ENCODE peak calls at places on chromosomes 7 and 10, in five cellular contexts. One of them, this sample, is unnamed. For H3K4me1, the result is how much of the 10 kb centered on the place peaks cover.

GRCh38 chr7:1689356-1689755 is 19.3 kb downstream of the ELFN1 start:
- DNase-seq in ovary: no peak
- DNase-seq in GM23338: no peak
- DNase-seq in cardiac muscle cell: no peak
- DNase-seq in MM.1S: no peak
- DNase-seq in this sample: peak

GRCh38 chr10:93874309-93875031 is 19.3 kb upstream of the SLC35G1 start:
- DNase-seq in ovary: no peak
- DNase-seq in GM23338: no peak
- DNase-seq in cardiac muscle cell: no peak
- DNase-seq in MM.1S: no peak
- DNase-seq in this sample: no peak

GRCh38 chr10:15427836-15428414 is 56.8 kb upstream of the FAM171A1 start:
- DNase-seq in ovary: no peak
- DNase-seq in GM23338: peak
- DNase-seq in cardiac muscle cell: peak
- DNase-seq in MM.1S: peak
- DNase-seq in this sample: no peak

GRCh38 chr10:35803046-35803445 is 160.9 kb upstream of the FZD8 start:
- DNase-seq in ovary: no peak
- DNase-seq in GM23338: no peak
- DNase-seq in cardiac muscle cell: no peak
- DNase-seq in MM.1S: no peak
- DNase-seq in this sample: no peak

GRCh38 chr10:2980116-2980515 is 87.2 kb upstream of the PFKP start:
- DNase-seq in ovary: no peak
- DNase-seq in GM23338: no peak
- DNase-seq in cardiac muscle cell: no peak
- DNase-seq in MM.1S: no peak
- DNase-seq in this sample: no peak

GRCh38 chr10:68231106-68231901 is 609 bp downstream of the ATOH7 start:
- DNase-seq in ovary: peak
- DNase-seq in GM23338: peak
- DNase-seq in cardiac muscle cell: peak
- DNase-seq in MM.1S: peak
- DNase-seq in this sample: peak

GRCh38 chr7:91519241-91520200 is 255.3 kb downstream of the FZD1 start:
- DNase-seq in ovary: no peak
- DNase-seq in GM23338: no peak
- DNase-seq in cardiac muscle cell: peak
- DNase-seq in MM.1S: no peak
- DNase-seq in this sample: no peak

GRCh38 chr7:130988443-130988842 is 254.4 kb upstream of the KLF14 start:
- DNase-seq in ovary: no peak
- DNase-seq in GM23338: peak
- DNase-seq in cardiac muscle cell: no peak
- DNase-seq in MM.1S: no peak
- DNase-seq in this sample: no peak

GRCh38 chr10:2980791-2981360 is 86.5 kb upstream of the PFKP start:
- DNase-seq in ovary: no peak
- DNase-seq in GM23338: no peak
- DNase-seq in cardiac muscle cell: peak
- DNase-seq in MM.1S: no peak
- DNase-seq in this sample: no peak

GRCh38 chr7:152462995-152463713 is 27.4 kb upstream of the KMT2C start:
- DNase-seq in ovary: peak
- DNase-seq in GM23338: peak
- DNase-seq in cardiac muscle cell: peak
- DNase-seq in MM.1S: no peak
- DNase-seq in this sample: no peak

GRCh38 chr7:55483061-55483460 is 89.2 kb downstream of the VOPP1 start:
- DNase-seq in ovary: no peak
- DNase-seq in GM23338: no peak
- DNase-seq in cardiac muscle cell: no peak
- DNase-seq in MM.1S: no peak
- DNase-seq in this sample: no peak

GRCh38 chr7:144477348-144477747 is 73.9 kb upstream of the NOBOX start:
- DNase-seq in ovary: no peak
- DNase-seq in GM23338: peak
- DNase-seq in cardiac muscle cell: no peak
- DNase-seq in MM.1S: no peak
- DNase-seq in this sample: no peak

GRCh38 chr7:16926283-16926682 is 44.5 kb upstream of the AGR3 start:
- DNase-seq in ovary: no peak
- DNase-seq in GM23338: peak
- DNase-seq in cardiac muscle cell: peak
- DNase-seq in MM.1S: peak
- DNase-seq in this sample: no peak

GRCh38 chr7:120168066-120168465 is 104.9 kb upstream of the KCND2 start:
- DNase-seq in ovary: no peak
- DNase-seq in GM23338: no peak
- DNase-seq in cardiac muscle cell: peak
- DNase-seq in MM.1S: no peak
- DNase-seq in this sample: no peak

GRCh38 chr10:42984761-42985325 is 92.0 kb upstream of the RET start:
- DNase-seq in ovary: no peak
- DNase-seq in GM23338: no peak
- DNase-seq in cardiac muscle cell: no peak
- DNase-seq in MM.1S: no peak
- DNase-seq in this sample: no peak

GRCh38 chr10:16673443-16673842 is 143.8 kb downstream of the RSU1 start:
- DNase-seq in ovary: no peak
- DNase-seq in GM23338: no peak
- DNase-seq in cardiac muscle cell: no peak
- DNase-seq in MM.1S: no peak
- DNase-seq in this sample: no peak

GRCh38 chr7:105268511-105269392 is 120.0 kb downstream of the SRPK2 start:
- DNase-seq in ovary: no peak
- DNase-seq in GM23338: no peak
- DNase-seq in cardiac muscle cell: peak
- DNase-seq in MM.1S: peak
- DNase-seq in this sample: no peak

GRCh38 chr10:971613-972012 is 16.6 kb upstream of the GTPBP4 start:
- DNase-seq in ovary: no peak
- DNase-seq in GM23338: no peak
- DNase-seq in cardiac muscle cell: no peak
- DNase-seq in MM.1S: no peak
- DNase-seq in this sample: no peak
- H3K4me1 ChIP-seq in ovary: under half
- H3K4me1 ChIP-seq in GM23338: under half
- H3K4me1 ChIP-seq in cardiac muscle cell: under half
- H3K4me1 ChIP-seq in MM.1S: under half
- H3K4me1 ChIP-seq in this sample: under half

GRCh38 chr10:91211675-91212074 is 8.8 kb upstream of the PCGF5 start:
- DNase-seq in ovary: no peak
- DNase-seq in GM23338: no peak
- DNase-seq in cardiac muscle cell: no peak
- DNase-seq in MM.1S: no peak
- DNase-seq in this sample: no peak
- H3K4me1 ChIP-seq in ovary: under half
- H3K4me1 ChIP-seq in GM23338: under half
- H3K4me1 ChIP-seq in cardiac muscle cell: under half
- H3K4me1 ChIP-seq in MM.1S: under half
- H3K4me1 ChIP-seq in this sample: under half

DNA sequence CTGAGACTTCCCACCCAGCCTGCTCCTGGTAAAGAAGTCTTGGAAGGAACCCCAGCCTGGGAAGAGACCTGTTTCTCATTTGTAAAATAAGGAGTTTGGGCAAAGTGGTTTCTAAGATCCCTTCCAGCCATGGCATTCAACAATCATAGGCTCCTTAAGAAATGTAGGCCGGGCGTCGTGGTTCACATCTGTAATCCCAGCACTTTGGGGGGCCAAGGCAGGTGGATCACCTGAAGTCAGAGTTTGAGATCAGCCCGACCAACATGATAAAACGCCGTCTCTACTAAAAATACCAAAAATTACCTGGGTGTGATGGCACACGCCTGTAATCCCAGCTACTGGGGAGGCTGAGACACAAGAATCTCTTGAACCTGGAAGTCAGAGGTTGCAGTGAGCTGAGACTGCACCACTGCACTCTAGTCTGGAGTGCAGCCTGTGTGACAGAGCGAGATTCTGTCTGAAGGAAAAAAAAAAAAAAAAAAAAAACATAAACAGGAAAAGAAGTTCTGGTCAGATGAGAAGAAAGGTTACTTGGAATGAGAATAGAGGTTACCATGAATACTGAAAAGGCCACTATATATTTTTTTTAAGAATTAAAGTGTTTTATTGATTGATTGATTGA is 15.9 kb downstream of the DLG5 start:
- DNase-seq in ovary: no peak
- DNase-seq in GM23338: no peak
- DNase-seq in cardiac muscle cell: no peak
- DNase-seq in MM.1S: no peak
- DNase-seq in this sample: no peak
- H3K4me1 ChIP-seq in ovary: under half
- H3K4me1 ChIP-seq in GM23338: under half
- H3K4me1 ChIP-seq in cardiac muscle cell: under half
- H3K4me1 ChIP-seq in MM.1S: under half
- H3K4me1 ChIP-seq in this sample: under half

GRCh38 chr10:101069441-101069840 is 7.7 kb downstream of the KAZALD1 start:
- DNase-seq in ovary: no peak
- DNase-seq in GM23338: no peak
- DNase-seq in cardiac muscle cell: no peak
- DNase-seq in MM.1S: no peak
- DNase-seq in this sample: no peak
- H3K4me1 ChIP-seq in ovary: under half
- H3K4me1 ChIP-seq in GM23338: under half
- H3K4me1 ChIP-seq in cardiac muscle cell: under half
- H3K4me1 ChIP-seq in MM.1S: under half
- H3K4me1 ChIP-seq in this sample: under half

GRCh38 chr10:86301431-86301830 is 65.2 kb downstream of the GRID1 start:
- DNase-seq in ovary: no peak
- DNase-seq in GM23338: no peak
- DNase-seq in cardiac muscle cell: no peak
- DNase-seq in MM.1S: no peak
- DNase-seq in this sample: peak
- H3K4me1 ChIP-seq in ovary: under half
- H3K4me1 ChIP-seq in GM23338: under half
- H3K4me1 ChIP-seq in cardiac muscle cell: under half
- H3K4me1 ChIP-seq in MM.1S: under half
- H3K4me1 ChIP-seq in this sample: under half

DNA sequence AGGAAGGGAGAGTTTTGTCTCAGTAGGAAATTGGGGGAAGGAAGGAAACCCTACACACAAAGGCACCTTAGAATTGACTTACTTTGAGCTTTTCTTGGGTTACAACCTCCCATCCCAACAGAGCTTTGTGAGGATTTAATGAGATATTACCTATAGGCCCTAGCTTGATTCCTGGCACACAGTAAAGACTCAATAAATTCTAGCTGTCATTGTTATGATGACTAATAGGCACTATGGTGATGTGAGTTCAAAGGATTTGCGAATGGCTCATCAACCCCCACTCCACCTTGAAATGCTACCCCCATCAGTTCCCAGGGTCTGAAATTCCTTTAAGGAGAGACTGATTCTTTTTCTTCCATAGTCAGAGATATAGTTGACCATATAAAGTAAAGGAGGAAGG is 67.9 kb upstream of the SMNDC1 start:
- DNase-seq in ovary: no peak
- DNase-seq in GM23338: no peak
- DNase-seq in cardiac muscle cell: no peak
- DNase-seq in MM.1S: no peak
- DNase-seq in this sample: no peak
- H3K4me1 ChIP-seq in ovary: under half
- H3K4me1 ChIP-seq in GM23338: under half
- H3K4me1 ChIP-seq in cardiac muscle cell: under half
- H3K4me1 ChIP-seq in MM.1S: under half
- H3K4me1 ChIP-seq in this sample: under half

DNA sequence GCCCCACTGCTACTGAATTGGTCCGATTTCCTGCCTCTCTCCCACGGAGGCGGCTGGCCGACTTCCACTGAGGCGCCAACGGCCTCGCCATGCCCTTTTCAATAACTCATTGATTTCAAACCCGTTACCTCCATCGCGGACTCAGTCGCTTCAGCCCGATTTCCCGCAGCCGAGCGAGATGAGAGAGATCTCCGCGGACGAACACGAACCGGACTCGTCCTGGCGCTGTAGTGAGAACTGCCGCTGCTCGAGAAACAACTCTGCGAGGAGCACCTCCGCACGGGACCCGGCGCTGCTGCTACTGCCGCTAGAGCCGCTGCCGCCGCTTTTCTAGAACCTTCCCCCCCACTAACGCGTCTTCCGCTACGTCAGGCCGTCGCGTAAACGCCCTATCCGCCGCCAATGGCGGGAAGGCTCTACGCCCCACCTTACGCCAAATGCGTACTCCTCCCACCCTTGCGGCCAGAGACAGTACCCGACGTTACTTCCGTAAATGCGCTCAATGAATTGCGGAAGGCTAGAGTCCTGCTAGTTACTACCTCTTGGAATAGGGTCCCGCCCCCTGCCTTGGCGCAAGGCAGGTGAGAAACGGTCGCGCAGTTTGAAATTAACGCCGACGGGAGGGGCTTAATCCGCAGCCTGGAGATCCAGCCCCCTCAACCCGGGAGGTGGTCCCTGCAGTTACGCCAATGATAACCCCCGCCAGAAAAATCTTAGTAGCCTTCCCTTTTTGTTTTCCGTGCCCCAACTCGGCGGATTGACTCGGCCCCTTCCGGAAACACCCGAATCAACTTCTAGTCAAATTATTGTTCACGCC is at the start of gene HNRNPA2B1:
- DNase-seq in ovary: peak
- DNase-seq in GM23338: peak
- DNase-seq in cardiac muscle cell: peak
- DNase-seq in MM.1S: peak
- DNase-seq in this sample: peak
- H3K4me1 ChIP-seq in ovary: under half
- H3K4me1 ChIP-seq in GM23338: under half
- H3K4me1 ChIP-seq in cardiac muscle cell: under half
- H3K4me1 ChIP-seq in MM.1S: under half
- H3K4me1 ChIP-seq in this sample: under half

GRCh38 chr10:95526066-95526465 is 35.1 kb downstream of the SORBS1 start:
- DNase-seq in ovary: no peak
- DNase-seq in GM23338: no peak
- DNase-seq in cardiac muscle cell: no peak
- DNase-seq in MM.1S: no peak
- DNase-seq in this sample: no peak
- H3K4me1 ChIP-seq in ovary: under half
- H3K4me1 ChIP-seq in GM23338: under half
- H3K4me1 ChIP-seq in cardiac muscle cell: under half
- H3K4me1 ChIP-seq in MM.1S: under half
- H3K4me1 ChIP-seq in this sample: under half

This sample was measured in RWPE2.